ENCODE peak calls at places on chromosomes 11 and 22, in four cellular contexts. One of them, this sample, is unnamed.

GRCh38 chr11:104727095-104727494 is 171.2 kb downstream of the CASP12 start:
- DNase-seq in SK-N-SH: no peak
- DNase-seq in tibial artery: no peak
- DNase-seq in lower lobe of right lung: no peak
- DNase-seq in this sample: no peak

GRCh38 chr22:42022162-42022847 is 23.7 kb downstream of the WBP2NL start:
- DNase-seq in SK-N-SH: no peak
- DNase-seq in tibial artery: no peak
- DNase-seq in lower lobe of right lung: no peak
- DNase-seq in this sample: no peak

GRCh38 chr11:65422104-65422632 is 430 bp upstream of the NEAT1 start:
- DNase-seq in tibial artery: peak; percentile 99
- DNase-seq in SK-N-SH: peak; percentile 89
- DNase-seq in lower lobe of right lung: peak; percentile 99
- DNase-seq in this sample: peak; percentile 99

GRCh38 chr11:20161923-20162322 is 1.6 kb upstream of the DBX1 start:
- DNase-seq in lower lobe of right lung: no peak
- DNase-seq in SK-N-SH: peak; percentile 43
- DNase-seq in tibial artery: no peak
- DNase-seq in this sample: no peak

GRCh38 chr11:126163074-126163700 is 48.3 kb downstream of the RPUSD4 start:
- DNase-seq in SK-N-SH: no peak
- DNase-seq in lower lobe of right lung: no peak
- DNase-seq in tibial artery: no peak
- DNase-seq in this sample: no peak

GRCh38 chr11:123308077-123308476 is 113.0 kb upstream of the CLMP start:
- DNase-seq in SK-N-SH: peak; percentile 62
- DNase-seq in tibial artery: no peak
- DNase-seq in lower lobe of right lung: no peak
- DNase-seq in this sample: no peak

GRCh38 chr22:45830531-45831245 is 146.3 kb downstream of the WNT7B start:
- DNase-seq in tibial artery: no peak
- DNase-seq in lower lobe of right lung: no peak
- DNase-seq in SK-N-SH: no peak
- DNase-seq in this sample: no peak

GRCh38 chr11:100876826-100877545 is 189.9 kb downstream of the ARHGAP42 start:
- DNase-seq in lower lobe of right lung: no peak
- DNase-seq in tibial artery: no peak
- DNase-seq in SK-N-SH: no peak
- DNase-seq in this sample: no peak

GRCh38 chr11:34358258-34358665 is 452 bp upstream of the ABTB2 start:
- DNase-seq in tibial artery: peak; percentile 83
- DNase-seq in lower lobe of right lung: no peak
- DNase-seq in SK-N-SH: no peak
- DNase-seq in this sample: peak; percentile 58

This sample was measured in ureter.